ENCODE peak calls at places on chromosomes 16 and 17, in eight cellular contexts. N is stimulated activated CD8-positive, alpha-beta memory T cell treated with anti-CD3 and anti-CD28 coated beads, Interleukin-4, amount 100 ng/mL, for 48 hours; T is thoracic aorta; B is glomerular endothelial cell; P is activated CD4-positive, alpha-beta T cell treated with anti-CD3 and anti-CD28 coated beads, Interleukin-2, amount 10 ng/mL, durations not matched to agents 7 days and 5 days; R is prostate gland; L is NCI-H1930; H is kidney tubule cell. A is an unnamed sample.

GRCh38 chr17:7251330-7252175 is at the start of gene CTDNEP1:
- DNase-seq in N (peak), T (peak), B (peak), P (peak), R (peak), L (peak), H (peak), A (peak)

GRCh38 chr16:48542020-48542473 is 67.9 kb downstream of the N4BP1 start:
- DNase-seq in N (no peak), T (no peak), B (peak), P (no peak), R (peak), L (no peak), H (peak), A (peak)

GRCh38 chr16:88288303-88288702 is 94.5 kb upstream of the ZNF469 start:
- DNase-seq in N (no peak), T (no peak), B (no peak), P (no peak), R (no peak), L (no peak), H (no peak), A (no peak)

GRCh38 chr17:70139449-70139993 is 29.8 kb upstream of the KCNJ2 start:
- DNase-seq in N (no peak), T (no peak), B (no peak), P (no peak), R (peak), L (no peak), H (no peak), A (no peak)

GRCh38 chr17:48179071-48179945 is 71.7 kb downstream of the SNX11 start:
- DNase-seq in N (no peak), T (no peak), B (no peak), P (no peak), R (no peak), L (no peak), H (no peak), A (no peak)

GRCh38 chr17:41691031-41691777 is 2.5 kb downstream of the EIF1 start:
- DNase-seq in N (no peak), T (no peak), B (no peak), P (no peak), R (no peak), L (no peak), H (no peak), A (no peak)

GRCh38 chr17:14082848-14083247 is 13.5 kb downstream of the COX10 start:
- DNase-seq in N (no peak), T (no peak), B (no peak), P (no peak), R (no peak), L (no peak), H (no peak), A (no peak)

GRCh38 chr17:69704935-69705334 is 290.4 kb downstream of the MAP2K6 start:
- DNase-seq in N (no peak), T (no peak), B (no peak), P (no peak), R (no peak), L (no peak), H (no peak), A (no peak)

GRCh38 chr17:64608571-64608981 is 53.5 kb downstream of the SMURF2 start:
- DNase-seq in N (no peak), T (no peak), B (no peak), P (no peak), R (no peak), L (no peak), H (no peak), A (no peak)

GRCh38 chr17:61411944-61412859 is 12.6 kb downstream of the TBX2 start:
- DNase-seq in N (peak), T (no peak), B (no peak), P (peak), R (peak), L (peak), H (peak), A (peak)

GRCh38 chr17:4199818-4200402 is 56.9 kb downstream of the CYB5D2 start:
- DNase-seq in N (peak), T (no peak), B (peak), P (peak), R (no peak), L (peak), H (peak), A (no peak)

GRCh38 chr17:73430165-73430680 is 118.4 kb upstream of the CDC42EP4 start:
- DNase-seq in N (no peak), T (no peak), B (no peak), P (no peak), R (no peak), L (no peak), H (no peak), A (no peak)

GRCh38 chr16:17691621-17692231 is 221.0 kb upstream of the XYLT1 start:
- DNase-seq in N (no peak), T (no peak), B (no peak), P (no peak), R (no peak), L (no peak), H (no peak), A (no peak)

GRCh38 chr17:44219126-44219635 is 294 bp downstream of the UBTF start:
- DNase-seq in N (peak), T (no peak), B (no peak), P (peak), R (peak), L (no peak), H (peak), A (peak)

GRCh38 chr16:88688013-88688778 is 1.9 kb upstream of the SNAI3 start:
- DNase-seq in N (no peak), T (no peak), B (no peak), P (no peak), R (no peak), L (no peak), H (peak), A (no peak)

GRCh38 chr17:41178341-41178740 is 320 bp upstream of the KRTAP4-2 start:
- DNase-seq in N (no peak), T (no peak), B (no peak), P (no peak), R (no peak), L (no peak), H (peak), A (no peak)

GRCh38 chr16:4805231-4805630 is 2.8 kb upstream of the ROGDI start:
- DNase-seq in N (no peak), T (no peak), B (no peak), P (no peak), R (no peak), L (no peak), H (no peak), A (peak)

GRCh38 chr17:27565874-27566672 is 64.9 kb upstream of the LGALS9 start:
- DNase-seq in N (peak), T (no peak), B (no peak), P (no peak), R (no peak), L (no peak), H (peak), A (no peak)

GRCh38 chr17:46175891-46176290 is 17.3 kb downstream of the KANSL1 start:
- DNase-seq in N (no peak), T (no peak), B (no peak), P (no peak), R (no peak), L (no peak), H (peak), A (no peak)

GRCh38 chr16:4323071-4323844 is 7.4 kb downstream of the GLIS2 start:
- DNase-seq in N (no peak), T (no peak), B (no peak), P (no peak), R (peak), L (no peak), H (peak), A (no peak)

GRCh38 chr16:4393243-4393606 is 21.6 kb downstream of the VASN start:
- DNase-seq in N (no peak), T (no peak), B (no peak), P (no peak), R (no peak), L (no peak), H (peak), A (no peak)

GRCh38 chr17:34527121-34527907 is 52.1 kb upstream of the TMEM132E start:
- DNase-seq in N (no peak), T (no peak), B (no peak), P (no peak), R (no peak), L (no peak), H (no peak), A (no peak)

GRCh38 chr16:68381363-68381724 is 67.0 kb downstream of the SMPD3 start:
- DNase-seq in N (no peak), T (no peak), B (no peak), P (no peak), R (no peak), L (no peak), H (no peak), A (no peak)

GRCh38 chr17:13182450-13182849 is 164.6 kb upstream of the ELAC2 start:
- DNase-seq in N (no peak), T (no peak), B (no peak), P (no peak), R (no peak), L (no peak), H (no peak), A (no peak)

GRCh38 chr17:20143740-20144139 is 134.6 kb downstream of the SPECC1 start:
- DNase-seq in N (no peak), T (no peak), B (no peak), P (no peak), R (no peak), L (no peak), H (no peak), A (no peak)

GRCh38 chr16:1612320-1613111 is at the start of gene CRAMP1:
- DNase-seq in N (peak), T (no peak), B (no peak), P (peak), R (no peak), L (no peak), H (peak), A (no peak)

GRCh38 chr17:9916108-9916507 is 11.0 kb upstream of the RCVRN start:
- DNase-seq in N (no peak), T (no peak), B (no peak), P (no peak), R (no peak), L (no peak), H (no peak), A (peak)

GRCh38 chr17:27919120-27919519 is 26.0 kb upstream of the LYRM9 start:
- DNase-seq in N (no peak), T (no peak), B (no peak), P (no peak), R (no peak), L (no peak), H (no peak), A (no peak)

GRCh38 chr17:5210853-5211252 is 19.2 kb upstream of the ZNF594 start:
- DNase-seq in N (no peak), T (no peak), B (no peak), P (no peak), R (no peak), L (no peak), H (no peak), A (no peak)

A was measured in left ventricle myocardium inferior.